ENCODE peak calls at places on chromosomes 3 and 15, in ten cellular contexts. S is BJ; N is anterior cingulate cortex; I is activated T-cell treated with anti-CD3 and anti-CD28 coated beads, Interleukin-2, amount 50 U/mL, for 72 hours; H is SIG-M5; T is AG08396; Q is EL; E is heart left ventricle; L is NB4; D is mammary epithelial cell. O is an unnamed sample.

GRCh38 chr3:99881121-99881524 is 63.5 kb downstream of the CMSS1 start:
- DNase-seq in S (no peak), N (no peak), I (no peak), H (no peak), T (no peak), Q (no peak), E (no peak), L (no peak), D (no peak), O (no peak)

GRCh38 chr3:99118381-99118780 is 216.9 kb upstream of the DCBLD2 start:
- DNase-seq in S (peak), N (no peak), I (no peak), H (no peak), T (peak), Q (peak), E (no peak), L (no peak), D (no peak), O (no peak)

GRCh38 chr3:30604091-30604490 is 2.3 kb upstream of the TGFBR2 start:
- DNase-seq in S (no peak), N (no peak), I (no peak), H (peak), T (no peak), Q (no peak), E (no peak), L (peak), D (no peak), O (no peak)

GRCh38 chr3:52971895-52972294 is 74.0 kb downstream of the SFMBT1 start:
- DNase-seq in S (no peak), N (no peak), I (no peak), H (no peak), T (no peak), Q (no peak), E (no peak), L (no peak), D (no peak), O (no peak)

GRCh38 chr15:65450556-65450955 is 27.8 kb upstream of the IGDCC4 start:
- DNase-seq in S (no peak), N (no peak), I (no peak), H (no peak), T (no peak), Q (no peak), E (no peak), L (no peak), D (no peak), O (no peak)

GRCh38 chr3:61967019-61967418 is 405.6 kb downstream of the PTPRG start:
- DNase-seq in S (no peak), N (no peak), I (no peak), H (no peak), T (no peak), Q (no peak), E (no peak), L (no peak), D (no peak), O (no peak)

GRCh38 chr3:13700889-13701288 is 152.0 kb downstream of the FBLN2 start:
- DNase-seq in S (no peak), N (no peak), I (no peak), H (no peak), T (no peak), Q (no peak), E (no peak), L (no peak), D (no peak), O (no peak)

GRCh38 chr3:42698911-42699230 is 3.7 kb downstream of the HHATL start:
- DNase-seq in S (no peak), N (no peak), I (peak), H (no peak), T (no peak), Q (no peak), E (no peak), L (peak), D (no peak), O (no peak)

GRCh38 chr3:15309662-15310335 is 22.6 kb downstream of the SH3BP5 start:
- DNase-seq in S (no peak), N (no peak), I (peak), H (no peak), T (no peak), Q (no peak), E (no peak), L (no peak), D (peak), O (peak)

GRCh38 chr3:12462159-12462962 is 21.9 kb upstream of the TSEN2 start:
- DNase-seq in S (no peak), N (no peak), I (peak), H (peak), T (no peak), Q (no peak), E (no peak), L (peak), D (no peak), O (peak)

GRCh38 chr15:59616390-59616789 is 4.8 kb downstream of the GCNT3 start:
- DNase-seq in S (no peak), N (no peak), I (no peak), H (no peak), T (no peak), Q (no peak), E (no peak), L (no peak), D (no peak), O (no peak)

GRCh38 chr3:115552007-115552406 is 71.3 kb upstream of the GAP43 start:
- DNase-seq in S (no peak), N (no peak), I (no peak), H (no peak), T (no peak), Q (no peak), E (no peak), L (no peak), D (no peak), O (no peak)

GRCh38 chr3:162391301-162391700 is 894.7 kb downstream of the OTOL1 start:
- DNase-seq in S (peak), N (no peak), I (no peak), H (no peak), T (no peak), Q (peak), E (no peak), L (no peak), D (peak), O (no peak)

GRCh38 chr15:41284425-41285177 is 47.8 kb downstream of the OIP5 start:
- DNase-seq in S (no peak), N (no peak), I (no peak), H (no peak), T (peak), Q (peak), E (no peak), L (peak), D (peak), O (peak)

GRCh38 chr3:51343918-51344687 is 41.0 kb upstream of the MANF start:
- DNase-seq in S (peak), N (no peak), I (no peak), H (no peak), T (peak), Q (peak), E (no peak), L (no peak), D (peak), O (no peak)

GRCh38 chr3:132245547-132245946 is 71.7 kb upstream of the ACP3 start:
- DNase-seq in S (no peak), N (no peak), I (no peak), H (no peak), T (no peak), Q (no peak), E (no peak), L (no peak), D (peak), O (no peak)

GRCh38 chr3:195075199-195075940 is 195.6 kb downstream of the XXYLT1 start:
- DNase-seq in S (no peak), N (no peak), I (no peak), H (no peak), T (no peak), Q (peak), E (no peak), L (peak), D (no peak), O (no peak)

GRCh38 chr3:168870892-168871291 is 775.2 kb upstream of the GOLIM4 start:
- DNase-seq in S (no peak), N (no peak), I (no peak), H (no peak), T (no peak), Q (no peak), E (no peak), L (no peak), D (peak), O (no peak)

GRCh38 chr3:45554001-45554691 is 40.4 kb upstream of the LIMD1 start:
- DNase-seq in S (no peak), N (no peak), I (no peak), H (no peak), T (no peak), Q (peak), E (peak), L (peak), D (no peak), O (peak)

GRCh38 chr3:154919226-154919625 is 160.9 kb upstream of the MME start:
- DNase-seq in S (no peak), N (no peak), I (no peak), H (no peak), T (no peak), Q (no peak), E (no peak), L (no peak), D (no peak), O (no peak)

GRCh38 chr3:12442654-12443501 is 41.4 kb upstream of the TSEN2 start:
- DNase-seq in S (no peak), N (no peak), I (no peak), H (no peak), T (no peak), Q (no peak), E (peak), L (no peak), D (peak), O (no peak)

GRCh38 chr15:91844928-91845327 is 8.6 kb upstream of the SLCO3A1 start:
- DNase-seq in S (no peak), N (no peak), I (no peak), H (no peak), T (no peak), Q (no peak), E (no peak), L (no peak), D (no peak), O (no peak)

GRCh38 chr15:63094495-63094931 is 27.1 kb upstream of the LACTB start:
- DNase-seq in S (no peak), N (no peak), I (no peak), H (no peak), T (peak), Q (peak), E (no peak), L (no peak), D (no peak), O (no peak)

GRCh38 chr3:115808239-115808638 is 184.9 kb downstream of the GAP43 start:
- DNase-seq in S (no peak), N (no peak), I (no peak), H (no peak), T (no peak), Q (no peak), E (no peak), L (no peak), D (no peak), O (no peak)

GRCh38 chr3:149010504-149010951 is 19.2 kb downstream of the GYG1 start:
- DNase-seq in S (no peak), N (no peak), I (no peak), H (no peak), T (no peak), Q (no peak), E (no peak), L (no peak), D (no peak), O (no peak)

O was measured in gastrocnemius medialis.